ENCODE peak calls at places on chromosome 6, in five cellular contexts. W, V, Y, K and C are unnamed samples.

GRCh38 chr6:111185954-111186353 is 98.7 kb downstream of the SLC16A10 start:
- DNase-seq in Y (no peak), K (no peak), W (no peak), V (no peak), C (no peak)

GRCh38 chr6:38776515-38776914 is 61.4 kb downstream of the DNAH8 start:
- DNase-seq in V (peak; percentile 58), W (no peak), K (no peak), Y (peak; percentile 4), C (no peak)

GRCh38 chr6:46948699-46949098 is 27.0 kb upstream of the ADGRF5 start:
- DNase-seq in V (no peak), W (no peak), K (no peak), Y (no peak), C (no peak)

GRCh38 chr6:63440594-63440993 is 120.8 kb upstream of the LGSN start:
- DNase-seq in V (no peak), K (no peak), W (no peak), Y (no peak), C (no peak)

GRCh38 chr6:97443408-97444080 is 160.5 kb upstream of the MMS22L start:
- DNase-seq in Y (no peak), K (no peak), W (no peak), V (no peak), C (no peak)

GRCh38 chr6:1802495-1803395 is 193.0 kb downstream of the FOXC1 start:
- DNase-seq in V (no peak), Y (no peak), K (no peak), W (no peak), C (no peak)

GRCh38 chr6:25331085-25331685 is 52.0 kb downstream of the CARMIL1 start:
- DNase-seq in W (no peak), Y (no peak), K (no peak), V (no peak), C (no peak)

GRCh38 chr6:10395171-10395945 is 19.5 kb downstream of the TFAP2A start:
- DNase-seq in Y (no peak), W (no peak), K (no peak), V (no peak), C (no peak)

GRCh38 chr6:165987483-165988305 is 180.0 kb downstream of the TBXT start:
- DNase-seq in W (no peak), Y (peak; percentile 44), V (peak; percentile 90), K (no peak), C (no peak)

GRCh38 chr6:70375166-70375565 is 38.1 kb upstream of the FAM135A start:
- DNase-seq in Y (peak; percentile 80), V (peak; percentile 46), K (no peak), W (no peak), C (no peak)

GRCh38 chr6:130018830-130019795 is 732 bp downstream of the L3MBTL3 start:
- DNase-seq in W (peak; percentile 15), Y (peak; percentile 42), K (no peak), V (peak; percentile 66), C (no peak)

GRCh38 chr6:4224082-4224978 is 89.0 kb upstream of the ECI2 start:
- DNase-seq in W (no peak), Y (no peak), V (peak; percentile 62), K (no peak), C (no peak)

GRCh38 chr6:159693894-159694545 is 979 bp upstream of the SOD2 start:
- DNase-seq in W (no peak), K (no peak), Y (peak; percentile 48), V (peak; percentile 71), C (peak; percentile 87)

GRCh38 chr6:26158581-26159416 is 71.6 kb downstream of the HFE start:
- DNase-seq in W (peak; percentile 30), K (no peak), V (peak; percentile 75), Y (peak; percentile 56), C (no peak)

GRCh38 chr6:27157461-27158315 is 89.8 kb upstream of the PRSS16 start:
- DNase-seq in Y (peak; percentile 69), K (no peak), W (peak; percentile 68), V (peak; percentile 70), C (no peak)

GRCh38 chr6:125102411-125102810 is 51.2 kb upstream of the TPD52L1 start:
- DNase-seq in K (no peak), V (peak; percentile 20), W (no peak), Y (no peak), C (no peak)

GRCh38 chr6:16909599-16910360 is 148.5 kb upstream of the ATXN1 start:
- DNase-seq in W (no peak), Y (no peak), K (no peak), V (peak; percentile 94), C (no peak)

GRCh38 chr6:41191569-41191968 is 9.4 kb downstream of the TREML2 start:
- DNase-seq in K (no peak), Y (peak; percentile 26), V (peak; percentile 14), W (no peak), C (no peak)

GRCh38 chr6:32837651-32838113 is 857 bp downstream of the TAP2 start:
- DNase-seq in W (no peak), V (no peak), Y (peak; percentile 33), K (no peak), C (no peak)

GRCh38 chr6:21331221-21331620 is 262.3 kb upstream of the SOX4 start:
- DNase-seq in V (no peak), K (no peak), W (no peak), Y (no peak), C (peak; percentile 77)

GRCh38 chr6:81326856-81327561 is 425.5 kb downstream of the TENT5A start:
- DNase-seq in W (no peak), Y (no peak), V (no peak), K (no peak), C (no peak)